ENCODE peak calls at places on chromosomes 16 and 17, in eight cellular contexts. One of them, this sample, is unnamed.

GRCh38 chr17:41520821-41521521 is 2.3 kb upstream of the KRT15 start:
- DNase-seq in coronary artery: no peak
- DNase-seq in skeletal muscle cell: no peak
- DNase-seq in AG09309: no peak
- DNase-seq in pancreas: no peak
- DNase-seq in GM06990: no peak
- DNase-seq in adrenal gland: no peak
- DNase-seq in thoracic aorta: no peak
- DNase-seq in this sample: peak; percentile 27

GRCh38 chr17:46727572-46728348 is 90.7 kb downstream of the WNT3 start:
- DNase-seq in thoracic aorta: no peak
- DNase-seq in skeletal muscle cell: no peak
- DNase-seq in GM06990: no peak
- DNase-seq in pancreas: no peak
- DNase-seq in AG09309: peak; percentile 45
- DNase-seq in coronary artery: no peak
- DNase-seq in adrenal gland: no peak
- DNase-seq in this sample: no peak

GRCh38 chr17:3965123-3965800 is 1.0 kb upstream of the ATP2A3 start:
- DNase-seq in pancreas: peak; percentile 69
- DNase-seq in GM06990: peak; percentile 71
- DNase-seq in adrenal gland: no peak
- DNase-seq in skeletal muscle cell: no peak
- DNase-seq in coronary artery: no peak
- DNase-seq in AG09309: no peak
- DNase-seq in thoracic aorta: no peak
- DNase-seq in this sample: peak; percentile 75

GRCh38 chr17:68305132-68305531 is 13.8 kb downstream of the ARSG start:
- DNase-seq in adrenal gland: no peak
- DNase-seq in AG09309: no peak
- DNase-seq in GM06990: no peak
- DNase-seq in pancreas: no peak
- DNase-seq in coronary artery: no peak
- DNase-seq in skeletal muscle cell: no peak
- DNase-seq in thoracic aorta: no peak
- DNase-seq in this sample: no peak

GRCh38 chr17:15649861-15650391 is 30.4 kb upstream of the FBXW10B start:
- DNase-seq in coronary artery: peak; percentile 79
- DNase-seq in AG09309: no peak
- DNase-seq in pancreas: no peak
- DNase-seq in GM06990: no peak
- DNase-seq in thoracic aorta: no peak
- DNase-seq in adrenal gland: peak; percentile 59
- DNase-seq in skeletal muscle cell: no peak
- DNase-seq in this sample: peak; percentile 29

GRCh38 chr16:22008215-22009142 is 568 bp downstream of the MOSMO start:
- DNase-seq in GM06990: peak; percentile 36
- DNase-seq in pancreas: no peak
- DNase-seq in adrenal gland: peak; percentile 28
- DNase-seq in thoracic aorta: no peak
- DNase-seq in skeletal muscle cell: no peak
- DNase-seq in coronary artery: no peak
- DNase-seq in AG09309: no peak
- DNase-seq in this sample: peak; percentile 18

GRCh38 chr16:83802135-83802534 is 5.6 kb upstream of the HSBP1 start:
- DNase-seq in AG09309: peak; percentile 52
- DNase-seq in coronary artery: no peak
- DNase-seq in skeletal muscle cell: no peak
- DNase-seq in thoracic aorta: no peak
- DNase-seq in adrenal gland: no peak
- DNase-seq in pancreas: no peak
- DNase-seq in GM06990: no peak
- DNase-seq in this sample: no peak

GRCh38 chr17:21199311-21199710 is 14.7 kb downstream of the TMEM11 start:
- DNase-seq in thoracic aorta: no peak
- DNase-seq in AG09309: peak; percentile 92
- DNase-seq in GM06990: no peak
- DNase-seq in pancreas: no peak
- DNase-seq in coronary artery: no peak
- DNase-seq in adrenal gland: no peak
- DNase-seq in skeletal muscle cell: no peak
- DNase-seq in this sample: peak; percentile 88

GRCh38 chr16:102060-102855 is 24.2 kb downstream of the MPG start:
- DNase-seq in pancreas: no peak
- DNase-seq in adrenal gland: peak; percentile 47
- DNase-seq in thoracic aorta: no peak
- DNase-seq in GM06990: no peak
- DNase-seq in skeletal muscle cell: no peak
- DNase-seq in coronary artery: peak; percentile 97
- DNase-seq in AG09309: no peak
- DNase-seq in this sample: peak; percentile 45

GRCh38 chr16:17370233-17371013 is 100.3 kb downstream of the XYLT1 start:
- DNase-seq in adrenal gland: no peak
- DNase-seq in pancreas: no peak
- DNase-seq in coronary artery: no peak
- DNase-seq in skeletal muscle cell: peak; percentile 81
- DNase-seq in GM06990: no peak
- DNase-seq in AG09309: no peak
- DNase-seq in thoracic aorta: no peak
- DNase-seq in this sample: no peak

GRCh38 chr16:78444-79145 is 570 bp downstream of the MPG start:
- DNase-seq in adrenal gland: peak; percentile 70
- DNase-seq in pancreas: no peak
- DNase-seq in AG09309: no peak
- DNase-seq in coronary artery: no peak
- DNase-seq in thoracic aorta: no peak
- DNase-seq in GM06990: peak; percentile 48
- DNase-seq in skeletal muscle cell: no peak
- DNase-seq in this sample: no peak

GRCh38 chr17:47704116-47704515 is 10.2 kb downstream of the TBKBP1 start:
- DNase-seq in coronary artery: no peak
- DNase-seq in pancreas: no peak
- DNase-seq in thoracic aorta: no peak
- DNase-seq in GM06990: no peak
- DNase-seq in adrenal gland: no peak
- DNase-seq in skeletal muscle cell: no peak
- DNase-seq in AG09309: no peak
- DNase-seq in this sample: no peak

GRCh38 chr17:39450847-39451581 is at the start of gene MED1:
- DNase-seq in thoracic aorta: peak; percentile 77
- DNase-seq in skeletal muscle cell: peak; percentile 95
- DNase-seq in coronary artery: peak; percentile 95
- DNase-seq in AG09309: peak; percentile 93
- DNase-seq in adrenal gland: peak; percentile 96
- DNase-seq in pancreas: peak; percentile 94
- DNase-seq in GM06990: peak; percentile 90
- DNase-seq in this sample: peak; percentile 96

GRCh38 chr17:28057731-28058246 is 15.3 kb downstream of the NLK start:
- DNase-seq in pancreas: no peak
- DNase-seq in AG09309: no peak
- DNase-seq in coronary artery: no peak
- DNase-seq in GM06990: peak; percentile 75
- DNase-seq in thoracic aorta: no peak
- DNase-seq in adrenal gland: no peak
- DNase-seq in skeletal muscle cell: peak; percentile 18
- DNase-seq in this sample: no peak

GRCh38 chr16:13064821-13065220 is 163.4 kb downstream of the SHISA9 start:
- DNase-seq in skeletal muscle cell: no peak
- DNase-seq in coronary artery: no peak
- DNase-seq in adrenal gland: no peak
- DNase-seq in pancreas: no peak
- DNase-seq in GM06990: no peak
- DNase-seq in AG09309: no peak
- DNase-seq in thoracic aorta: no peak
- DNase-seq in this sample: no peak

GRCh38 chr17:57649731-57650484 is 95.2 kb downstream of the CCDC182 start:
- DNase-seq in pancreas: no peak
- DNase-seq in thoracic aorta: no peak
- DNase-seq in coronary artery: no peak
- DNase-seq in skeletal muscle cell: no peak
- DNase-seq in AG09309: no peak
- DNase-seq in GM06990: no peak
- DNase-seq in adrenal gland: no peak
- DNase-seq in this sample: no peak

GRCh38 chr16:4510131-4510530 is 28.4 kb downstream of the CDIP1 start:
- DNase-seq in skeletal muscle cell: no peak
- DNase-seq in thoracic aorta: no peak
- DNase-seq in GM06990: no peak
- DNase-seq in coronary artery: no peak
- DNase-seq in adrenal gland: no peak
- DNase-seq in pancreas: no peak
- DNase-seq in AG09309: no peak
- DNase-seq in this sample: no peak

GRCh38 chr16:8543258-8543657 is 47.1 kb downstream of the TMEM114 start:
- DNase-seq in adrenal gland: no peak
- DNase-seq in AG09309: no peak
- DNase-seq in thoracic aorta: no peak
- DNase-seq in coronary artery: no peak
- DNase-seq in skeletal muscle cell: no peak
- DNase-seq in GM06990: no peak
- DNase-seq in pancreas: no peak
- DNase-seq in this sample: no peak

GRCh38 chr17:44278006-44278405 is 10.1 kb upstream of the SLC4A1 start:
- DNase-seq in coronary artery: no peak
- DNase-seq in GM06990: no peak
- DNase-seq in pancreas: no peak
- DNase-seq in AG09309: no peak
- DNase-seq in adrenal gland: no peak
- DNase-seq in skeletal muscle cell: no peak
- DNase-seq in thoracic aorta: no peak
- DNase-seq in this sample: no peak

GRCh38 chr17:4256952-4257351 is 6.8 kb downstream of the ANKFY1 start:
- DNase-seq in pancreas: no peak
- DNase-seq in thoracic aorta: no peak
- DNase-seq in coronary artery: no peak
- DNase-seq in GM06990: no peak
- DNase-seq in skeletal muscle cell: no peak
- DNase-seq in adrenal gland: no peak
- DNase-seq in AG09309: no peak
- DNase-seq in this sample: no peak

GRCh38 chr17:80365983-80366382 is 49.0 kb upstream of the ENDOV start:
- DNase-seq in thoracic aorta: no peak
- DNase-seq in coronary artery: no peak
- DNase-seq in pancreas: no peak
- DNase-seq in AG09309: no peak
- DNase-seq in skeletal muscle cell: no peak
- DNase-seq in GM06990: no peak
- DNase-seq in adrenal gland: no peak
- DNase-seq in this sample: no peak

GRCh38 chr16:83809092-83809491 is 1.3 kb downstream of the HSBP1 start:
- DNase-seq in AG09309: no peak
- DNase-seq in coronary artery: no peak
- DNase-seq in pancreas: no peak
- DNase-seq in skeletal muscle cell: no peak
- DNase-seq in GM06990: no peak
- DNase-seq in thoracic aorta: no peak
- DNase-seq in adrenal gland: no peak
- DNase-seq in this sample: no peak

GRCh38 chr17:50423553-50424159 is 2.4 kb upstream of the ACSF2 start:
- DNase-seq in AG09309: peak; percentile 61
- DNase-seq in adrenal gland: no peak
- DNase-seq in thoracic aorta: no peak
- DNase-seq in skeletal muscle cell: peak; percentile 85
- DNase-seq in coronary artery: no peak
- DNase-seq in pancreas: peak; percentile 36
- DNase-seq in GM06990: no peak
- DNase-seq in this sample: peak; percentile 20

GRCh38 chr16:3266873-3267537 is 10.6 kb upstream of the MEFV start:
- DNase-seq in coronary artery: no peak
- DNase-seq in GM06990: no peak
- DNase-seq in adrenal gland: peak; percentile 64
- DNase-seq in pancreas: no peak
- DNase-seq in skeletal muscle cell: no peak
- DNase-seq in thoracic aorta: no peak
- DNase-seq in AG09309: peak; percentile 82
- DNase-seq in this sample: peak; percentile 46
- H3K4me3 ChIP-seq in coronary artery: no peak overlapping the region
- H3K4me3 ChIP-seq in GM06990: no peak overlapping the region
- H3K4me3 ChIP-seq in adrenal gland: no peak overlapping the region
- H3K4me3 ChIP-seq in pancreas: no peak overlapping the region
- H3K4me3 ChIP-seq in skeletal muscle cell: no peak overlapping the region
- H3K4me3 ChIP-seq in thoracic aorta: no peak overlapping the region
- H3K4me3 ChIP-seq in AG09309: no peak overlapping the region
- H3K4me3 ChIP-seq in this sample: no peak overlapping the region

DNA sequence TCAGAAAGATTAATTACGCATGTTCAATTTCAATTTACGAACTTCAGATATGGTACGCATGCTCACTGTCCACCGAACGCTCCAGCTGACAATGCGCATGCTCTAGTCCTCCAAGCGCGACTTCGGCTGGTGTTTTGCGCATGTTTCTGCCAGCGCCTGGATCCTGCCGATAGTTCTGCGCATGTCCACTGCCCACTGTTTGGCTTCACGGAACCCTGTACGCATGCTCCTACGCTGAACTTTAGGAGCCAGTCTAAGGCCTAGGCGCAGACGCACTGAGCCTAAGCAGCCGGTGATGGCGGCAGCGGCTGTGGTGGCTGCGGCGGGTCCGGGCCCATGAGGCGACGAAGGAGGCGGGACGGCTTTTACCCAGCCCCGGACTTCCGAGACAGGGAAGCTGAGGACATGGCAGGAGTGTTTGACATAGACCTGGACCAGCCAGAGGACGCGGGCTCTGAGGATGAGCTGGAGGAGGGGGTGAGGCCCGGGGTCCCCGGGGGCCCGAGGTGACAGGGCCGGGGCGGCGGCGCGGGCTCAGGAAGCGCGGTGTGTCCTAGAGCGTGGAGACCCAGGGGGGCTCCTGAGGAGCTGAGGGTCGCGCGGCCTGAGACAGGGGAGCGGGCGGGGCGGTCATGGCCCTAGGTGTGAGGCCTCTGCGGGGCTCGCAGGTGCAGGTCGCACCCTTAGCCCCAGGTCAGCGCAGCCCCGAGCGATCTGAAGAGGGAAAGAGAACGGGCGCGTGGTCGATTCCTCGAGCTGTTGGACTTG is at the start of the genes RPS6KB1 and TUBD1:
- DNase-seq in skeletal muscle cell: peak; percentile 98
- DNase-seq in GM06990: peak; percentile 95
- DNase-seq in pancreas: peak; percentile 97
- DNase-seq in adrenal gland: peak; percentile 98
- DNase-seq in coronary artery: peak; percentile 98
- DNase-seq in thoracic aorta: peak; percentile 87
- DNase-seq in AG09309: peak; percentile 98
- DNase-seq in this sample: peak; percentile 96
- H3K4me3 ChIP-seq in skeletal muscle cell: peak within 1 kb of the TSS; percentile 97
- H3K4me3 ChIP-seq in GM06990: peak within 1 kb of the TSS; percentile 89
- H3K4me3 ChIP-seq in pancreas: peak within 1 kb of the TSS; percentile 85
- H3K4me3 ChIP-seq in adrenal gland: peak within 1 kb of the TSS; percentile 61
- H3K4me3 ChIP-seq in coronary artery: peak within 1 kb of the TSS; percentile 88
- H3K4me3 ChIP-seq in thoracic aorta: peak within 1 kb of the TSS; percentile 98
- H3K4me3 ChIP-seq in AG09309: peak within 1 kb of the TSS; percentile 99
- H3K4me3 ChIP-seq in this sample: peak within 1 kb of the TSS; percentile 89

GRCh38 chr17:82888583-82889495 is 49.0 kb upstream of the ZNF750 start:
- DNase-seq in GM06990: no peak
- DNase-seq in adrenal gland: peak; percentile 73
- DNase-seq in thoracic aorta: no peak
- DNase-seq in skeletal muscle cell: no peak
- DNase-seq in AG09309: no peak
- DNase-seq in pancreas: peak; percentile 88
- DNase-seq in coronary artery: no peak
- DNase-seq in this sample: no peak
- H3K4me3 ChIP-seq in GM06990: no peak overlapping the region
- H3K4me3 ChIP-seq in adrenal gland: no peak overlapping the region
- H3K4me3 ChIP-seq in thoracic aorta: no peak overlapping the region
- H3K4me3 ChIP-seq in skeletal muscle cell: no peak overlapping the region
- H3K4me3 ChIP-seq in AG09309: no peak overlapping the region
- H3K4me3 ChIP-seq in pancreas: no peak overlapping the region
- H3K4me3 ChIP-seq in coronary artery: no peak overlapping the region
- H3K4me3 ChIP-seq in this sample: no peak overlapping the region

GRCh38 chr16:50304467-50305440 is 38.4 kb downstream of the ADCY7 start:
- DNase-seq in coronary artery: peak; percentile 65
- DNase-seq in thoracic aorta: no peak
- DNase-seq in skeletal muscle cell: no peak
- DNase-seq in GM06990: no peak
- DNase-seq in pancreas: no peak
- DNase-seq in adrenal gland: peak; percentile 9
- DNase-seq in AG09309: no peak
- DNase-seq in this sample: no peak
- H3K4me3 ChIP-seq in coronary artery: no peak overlapping the region
- H3K4me3 ChIP-seq in thoracic aorta: no peak overlapping the region
- H3K4me3 ChIP-seq in skeletal muscle cell: no peak overlapping the region
- H3K4me3 ChIP-seq in GM06990: no peak overlapping the region
- H3K4me3 ChIP-seq in pancreas: no peak overlapping the region
- H3K4me3 ChIP-seq in adrenal gland: no peak overlapping the region
- H3K4me3 ChIP-seq in AG09309: no peak overlapping the region
- H3K4me3 ChIP-seq in this sample: no peak overlapping the region